ENCODE peak calls at places on chromosomes 3 and 15, in ten cellular contexts. E is amygdala, F is HFF-Myc, H is astrocyte of the hippocampus, K is left ventricle myocardium inferior, V is EH, N is KG1, G is NCI-H1092, X is heart right ventricle, Y is H1. D is an unnamed sample.

GRCh38 chr3:11566916-11567315 is 76.8 kb downstream of the VGLL4 start:
- DNase-seq in K (no peak), X (no peak), E (no peak), N (no peak), V (no peak), H (no peak), F (no peak), G (no peak), Y (peak; percentile 21), D (no peak)

GRCh38 chr3:64674591-64675076 is 13.2 kb downstream of the ADAMTS9 start:
- DNase-seq in K (no peak), F (no peak), G (no peak), X (no peak), H (peak; percentile 92), E (no peak), N (no peak), V (no peak), Y (no peak), D (no peak)

GRCh38 chr3:94909726-94910125 is 846.9 kb downstream of the NSUN3 start:
- DNase-seq in X (no peak), V (no peak), N (no peak), E (no peak), H (no peak), K (no peak), F (no peak), Y (no peak), G (no peak), D (no peak)

GRCh38 chr15:66023322-66023972 is 154.2 kb downstream of the RAB11A start:
- DNase-seq in G (peak; percentile 65), Y (no peak), H (peak; percentile 65), X (no peak), V (no peak), N (no peak), F (no peak), E (peak; percentile 57), K (no peak), D (no peak)

GRCh38 chr3:125069968-125070745 is 14.4 kb upstream of the HEG1 start:
- DNase-seq in V (no peak), E (no peak), F (no peak), K (no peak), X (no peak), H (no peak), N (no peak), Y (no peak), G (no peak), D (no peak)

GRCh38 chr15:101228313-101228712 is 23.5 kb downstream of the CHSY1 start:
- DNase-seq in H (no peak), N (no peak), V (no peak), E (no peak), X (no peak), F (no peak), G (no peak), Y (no peak), K (no peak), D (no peak)

GRCh38 chr3:15892828-15893227 is 95.0 kb upstream of the ANKRD28 start:
- DNase-seq in G (no peak), N (no peak), F (no peak), X (no peak), H (peak; percentile 79), K (no peak), V (peak; percentile 68), E (no peak), Y (no peak), D (no peak)

GRCh38 chr15:52699457-52699856 is 20.3 kb upstream of the ATOSA start:
- DNase-seq in E (no peak), K (no peak), N (no peak), X (no peak), Y (no peak), F (no peak), G (no peak), V (no peak), H (peak; percentile 35), D (no peak)

GRCh38 chr3:66220066-66220465 is 735 bp upstream of the SLC25A26 start:
- DNase-seq in X (no peak), Y (no peak), F (no peak), N (no peak), K (no peak), V (no peak), H (no peak), E (no peak), G (no peak), D (no peak)

GRCh38 chr15:85865070-85865684 is 70.5 kb upstream of the KLHL25 start:
- DNase-seq in E (peak; percentile 6), X (peak; percentile 24), N (no peak), V (peak; percentile 43), G (no peak), K (no peak), Y (peak; percentile 79), H (peak; percentile 76), F (peak; percentile 14), D (no peak)

GRCh38 chr3:134430950-134431445 is 54.8 kb downstream of the ANAPC13 start:
- DNase-seq in Y (no peak), G (no peak), F (no peak), E (no peak), V (peak; percentile 55), H (no peak), K (no peak), X (no peak), N (no peak), D (no peak)

GRCh38 chr3:10205461-10206165 is 40.9 kb downstream of the IRAK2 start:
- DNase-seq in V (peak; percentile 94), E (no peak), F (peak; percentile 74), X (no peak), G (no peak), K (no peak), Y (no peak), H (peak; percentile 93), N (no peak), D (peak; percentile 92)

GRCh38 chr15:67501177-67501835 is 19.6 kb upstream of the C15orf61 start:
- DNase-seq in N (no peak), E (no peak), V (peak; percentile 53), K (no peak), Y (no peak), F (no peak), H (peak; percentile 37), X (no peak), G (no peak), D (no peak)

GRCh38 chr3:136074546-136074945 is 109.0 kb downstream of the PPP2R3A start:
- DNase-seq in N (no peak), F (no peak), E (no peak), H (peak; percentile 21), Y (no peak), K (no peak), V (peak; percentile 63), G (no peak), X (no peak), D (no peak)

GRCh38 chr3:155367510-155367909 is 74.0 kb upstream of the STRIT1 start:
- DNase-seq in X (no peak), Y (no peak), E (no peak), N (no peak), V (no peak), K (no peak), F (no peak), G (no peak), H (no peak), D (no peak)